ENCODE peak calls at places on chromosomes 3 and 15, in seven cellular contexts. X, V, W, D, L, T and B are unnamed samples.

GRCh38 chr3:15449489-15449888 is 22.1 kb downstream of the EAF1 start:
- DNase-seq in X (no peak), V (no peak), W (no peak), D (no peak), L (no peak), T (no peak), B (no peak)

GRCh38 chr3:30776186-30776815 is 118.2 kb downstream of the GADL1 start:
- DNase-seq in X (no peak), V (no peak), W (no peak), D (no peak), L (no peak), T (no peak), B (no peak)

GRCh38 chr15:39921274-39921638 is 1.2 kb upstream of the GPR176 start:
- DNase-seq in X (no peak), V (no peak), W (no peak), D (no peak), L (no peak), T (no peak), B (no peak)

GRCh38 chr3:62604301-62604700 is 231.0 kb upstream of the FEZF2 start:
- DNase-seq in X (no peak), V (no peak), W (no peak), D (no peak), L (no peak), T (no peak), B (no peak)

GRCh38 chr15:41485226-41485625 is 8.4 kb upstream of the ITPKA start:
- DNase-seq in X (no peak), V (no peak), W (no peak), D (no peak), L (no peak), T (no peak), B (no peak)

GRCh38 chr3:109731639-109732473 is 394.5 kb upstream of the DPPA4 start:
- DNase-seq in X (peak; percentile 65), V (peak; percentile 69), W (peak; percentile 47), D (peak; percentile 79), L (no peak), T (peak; percentile 35), B (no peak)

GRCh38 chr3:58234516-58234931 is 3.1 kb upstream of the ABHD6 start:
- DNase-seq in X (no peak), V (no peak), W (no peak), D (no peak), L (no peak), T (no peak), B (no peak)

GRCh38 chr3:179853176-179853575 is 183.6 kb downstream of the PEX5L start:
- DNase-seq in X (no peak), V (no peak), W (no peak), D (no peak), L (no peak), T (no peak), B (no peak)

GRCh38 chr15:43383070-43383469 is 12.2 kb downstream of the TUBGCP4 start:
- DNase-seq in X (no peak), V (no peak), W (no peak), D (no peak), L (no peak), T (no peak), B (no peak)

GRCh38 chr15:23690450-23690852 is 3.3 kb upstream of the NDN start:
- DNase-seq in X (no peak), V (no peak), W (no peak), D (peak; percentile 53), L (peak; percentile 74), T (peak; percentile 62), B (no peak)

GRCh38 chr3:143507735-143508580 is 340.3 kb downstream of the SLC9A9 start:
- DNase-seq in X (no peak), V (no peak), W (no peak), D (no peak), L (no peak), T (no peak), B (no peak)

GRCh38 chr15:40266828-40267304 is 16.0 kb downstream of the ANKRD63 start:
- DNase-seq in X (no peak), V (no peak), W (no peak), D (no peak), L (no peak), T (no peak), B (no peak)

GRCh38 chr3:4888913-4889846 is 90.1 kb upstream of the BHLHE40 start:
- DNase-seq in X (peak; percentile 62), V (no peak), W (no peak), D (no peak), L (no peak), T (no peak), B (no peak)

GRCh38 chr15:45790325-45790943 is 155.6 kb downstream of the SQOR start:
- DNase-seq in X (peak; percentile 23), V (no peak), W (no peak), D (no peak), L (no peak), T (peak; percentile 14), B (no peak)

GRCh38 chr15:82183121-82184031 is 79.2 kb downstream of the EFL1 start:
- DNase-seq in X (no peak), V (no peak), W (no peak), D (no peak), L (no peak), T (no peak), B (no peak)

GRCh38 chr3:7307410-7307809 is 446.5 kb downstream of the GRM7 start:
- DNase-seq in X (no peak), V (no peak), W (no peak), D (no peak), L (no peak), T (no peak), B (no peak)

GRCh38 chr3:72750405-72750922 is 97.8 kb downstream of the SHQ1 start:
- DNase-seq in X (no peak), V (no peak), W (no peak), D (no peak), L (no peak), T (no peak), B (no peak)

GRCh38 chr15:58761010-58761388 is 10.1 kb upstream of the MINDY2 start:
- DNase-seq in X (peak; percentile 62), V (no peak), W (no peak), D (no peak), L (no peak), T (no peak), B (no peak)

GRCh38 chr15:78841307-78841706 is 30.0 kb upstream of the ADAMTS7 start:
- DNase-seq in X (no peak), V (no peak), W (no peak), D (no peak), L (no peak), T (no peak), B (no peak)

GRCh38 chr3:66041116-66041515 is 2.4 kb upstream of the MAGI1 start:
- DNase-seq in X (no peak), V (no peak), W (no peak), D (no peak), L (no peak), T (no peak), B (no peak)

GRCh38 chr15:74442604-74443003 is 8.8 kb upstream of the SEMA7A start:
- DNase-seq in X (no peak), V (no peak), W (no peak), D (peak; percentile 37), L (no peak), T (no peak), B (no peak)

GRCh38 chr3:153137626-153138025 is 24.4 kb upstream of the RAP2B start:
- DNase-seq in X (no peak), V (no peak), W (no peak), D (no peak), L (no peak), T (no peak), B (no peak)

GRCh38 chr3:159884661-159885402 is 103.8 kb upstream of the IL12A start:
- DNase-seq in X (peak; percentile 48), V (no peak), W (no peak), D (no peak), L (no peak), T (no peak), B (no peak)

GRCh38 chr3:159882784-159883779 is 105.6 kb upstream of the IL12A start:
- DNase-seq in X (no peak), V (no peak), W (no peak), D (no peak), L (no peak), T (no peak), B (no peak)

GRCh38 chr3:159881828-159882309 is 106.8 kb upstream of the IL12A start:
- DNase-seq in X (no peak), V (no peak), W (no peak), D (no peak), L (no peak), T (no peak), B (no peak)

GRCh38 chr3:159881208-159881607 is 107.4 kb upstream of the IL12A start:
- DNase-seq in X (no peak), V (no peak), W (no peak), D (no peak), L (no peak), T (no peak), B (no peak)

GRCh38 chr3:159882367-159882766 is 106.3 kb upstream of the IL12A start:
- DNase-seq in X (no peak), V (no peak), W (no peak), D (no peak), L (no peak), T (no peak), B (no peak)
- H3K27ac ChIP-seq in X (no peak overlapping the region), V (no peak overlapping the region), W (no peak overlapping the region), D (peak overlapping the region; percentile 7), L (no peak overlapping the region), T (no peak overlapping the region), B (peak overlapping the region; percentile 2)

GRCh38 chr3:184337315-184337714 is at the start of gene FAM131A:
- DNase-seq in X (no peak), V (no peak), W (no peak), D (no peak), L (peak; percentile 31), T (no peak), B (peak; percentile 41)

GRCh38 chr3:184335661-184336483 is 1.5 kb upstream of the FAM131A start:
- DNase-seq in X (peak; percentile 83), V (peak; percentile 92), W (peak; percentile 79), D (peak; percentile 94), L (peak; percentile 92), T (peak; percentile 86), B (peak; percentile 96)

GRCh38 chr3:184337981-184338380 is 581 bp downstream of the FAM131A start:
- DNase-seq in X (no peak), V (no peak), W (no peak), D (no peak), L (no peak), T (no peak), B (peak; percentile 24)

GRCh38 chr3:184335291-184335660 is 2.1 kb upstream of the FAM131A start:
- DNase-seq in X (no peak), V (no peak), W (no peak), D (no peak), L (peak; percentile 34), T (no peak), B (no peak)

GRCh38 chr3:184336484-184337230 is 743 bp upstream of the FAM131A start:
- DNase-seq in X (peak; percentile 25), V (no peak), W (no peak), D (no peak), L (peak; percentile 40), T (no peak), B (peak; percentile 72)
- H3K4me1 ChIP-seq in X (peaks cover 29% of the 10 kb centered on the region), V (peaks cover 16% of the 10 kb centered on the region), W (peaks cover 13% of the 10 kb centered on the region), D (peaks cover 3% of the 10 kb centered on the region), L (no peaks in the 10 kb centered on the region), T (peaks cover 20% of the 10 kb centered on the region), B (peaks cover 76% of the 10 kb centered on the region)

GRCh38 chr3:171956372-171957104 is 82.8 kb upstream of the FNDC3B start:
- DNase-seq in X (no peak), V (no peak), W (no peak), D (no peak), L (no peak), T (no peak), B (no peak)
- H3K27ac ChIP-seq in X (no peak overlapping the region), V (no peak overlapping the region), W (no peak overlapping the region), D (no peak overlapping the region), L (no peak overlapping the region), T (no peak overlapping the region), B (no peak overlapping the region)

GRCh38 chr3:172174396-172175253 is 135.2 kb downstream of the FNDC3B start:
- DNase-seq in X (no peak), V (no peak), W (no peak), D (no peak), L (no peak), T (no peak), B (no peak)
- H3K4me1 ChIP-seq in X (no peaks in the 10 kb centered on the region), V (no peaks in the 10 kb centered on the region), W (no peaks in the 10 kb centered on the region), D (no peaks in the 10 kb centered on the region), L (no peaks in the 10 kb centered on the region), T (peaks cover 17% of the 10 kb centered on the region), B (peaks cover 16% of the 10 kb centered on the region)